ENCODE peak calls at places on chromosome X, in five cellular contexts. C is left ventricle myocardium inferior, O is lower lobe of right lung, R is A673, I is NT2/D1. Y is an unnamed sample. For H3K9me3, the result is how much of the 10 kb centered on the place peaks cover.

GRCh38 chrX:74119016-74119910 is 184.7 kb upstream of the ZCCHC13 start:
- DNase-seq in I (no peak), O (no peak), C (no peak), R (peak), Y (no peak)

GRCh38 chrX:38939067-38939466 is 137.8 kb downstream of the MID1IP1 start:
- DNase-seq in R (no peak), I (no peak), O (no peak), C (no peak), Y (no peak)

GRCh38 chrX:38750551-38750950 is 50.7 kb upstream of the MID1IP1 start:
- DNase-seq in R (no peak), O (no peak), I (no peak), C (no peak), Y (no peak)

GRCh38 chrX:51837926-51838325 is 55.5 kb upstream of the MAGED1 start:
- DNase-seq in C (peak), R (peak), I (no peak), O (no peak), Y (no peak)

GRCh38 chrX:143571521-143571920 is 54.2 kb upstream of the SPANXN3 start:
- DNase-seq in C (no peak), O (no peak), R (no peak), I (no peak), Y (no peak)

GRCh38 chrX:43141885-43142284 is 363.9 kb upstream of the PPP1R2C start:
- DNase-seq in R (peak), O (no peak), I (no peak), C (no peak), Y (no peak)

GRCh38 chrX:149937881-149938426 is 337 bp downstream of the EOLA2 start:
- DNase-seq in O (peak), R (no peak), C (peak), I (no peak), Y (peak)

GRCh38 chrX:4878642-4879041 is 1165.2 kb upstream of the PRKX start:
- DNase-seq in C (no peak), O (no peak), I (no peak), R (no peak), Y (no peak)

GRCh38 chrX:136205882-136206281 is 45.3 kb downstream of the MAP7D3 start:
- DNase-seq in I (no peak), R (no peak), C (no peak), O (no peak), Y (no peak)
- H3K9me3 ChIP-seq in I (under half), R (under half), C (under half), O (under half), Y (under half)

GRCh38 chrX:47456080-47456479 is 26.9 kb downstream of the ZNF41 start:
- DNase-seq in O (no peak), C (peak), R (no peak), I (no peak), Y (no peak)
- H3K9me3 ChIP-seq in O (under half), C (under half), R (under half), I (under half), Y (under half)

DNA sequence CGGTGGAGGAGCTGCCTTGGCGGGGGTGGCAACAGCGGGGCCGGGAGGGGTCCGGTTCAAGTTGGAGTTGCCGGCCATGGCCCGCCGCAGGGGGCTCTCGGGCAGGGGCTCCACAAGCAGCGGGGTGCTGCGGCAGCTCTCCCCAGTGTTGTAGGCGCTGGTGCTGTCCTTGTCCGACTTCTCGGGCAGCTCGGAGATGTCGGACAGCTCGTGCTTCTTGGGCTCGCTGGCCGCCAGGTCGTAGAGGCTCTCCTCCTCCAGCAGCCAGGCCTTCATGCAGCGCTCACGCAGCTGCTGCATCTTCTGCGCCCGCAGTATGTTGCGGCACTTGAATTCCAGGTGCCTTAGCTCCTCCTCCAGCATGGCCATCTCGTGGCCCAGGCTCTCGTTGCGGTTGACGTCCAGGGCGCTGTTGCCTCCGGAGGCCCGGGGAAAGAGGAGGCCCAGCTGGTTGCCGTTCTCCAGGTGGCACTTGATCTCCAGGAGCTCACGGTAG is 9.7 kb downstream of the SSR4 start:
- DNase-seq in C (no peak), O (no peak), I (no peak), R (no peak), Y (no peak)
- H3K9me3 ChIP-seq in C (under half), O (under half), I (under half), R (under half), Y (under half)

GRCh38 chrX:63919081-63919480 is 134.1 kb upstream of the ARHGEF9 start:
- DNase-seq in R (no peak), I (no peak), C (no peak), O (no peak), Y (no peak)
- H3K9me3 ChIP-seq in R (under half), I (under half), C (under half), O (under half), Y (under half)

GRCh38 chrX:55619547-55619946 is 3.7 kb upstream of the FOXR2 start:
- DNase-seq in I (no peak), O (no peak), R (no peak), C (no peak), Y (no peak)

GRCh38 chrX:55623100-55623499 is at the start of gene FOXR2:
- DNase-seq in R (no peak), C (no peak), I (no peak), O (no peak), Y (no peak)

DNA sequence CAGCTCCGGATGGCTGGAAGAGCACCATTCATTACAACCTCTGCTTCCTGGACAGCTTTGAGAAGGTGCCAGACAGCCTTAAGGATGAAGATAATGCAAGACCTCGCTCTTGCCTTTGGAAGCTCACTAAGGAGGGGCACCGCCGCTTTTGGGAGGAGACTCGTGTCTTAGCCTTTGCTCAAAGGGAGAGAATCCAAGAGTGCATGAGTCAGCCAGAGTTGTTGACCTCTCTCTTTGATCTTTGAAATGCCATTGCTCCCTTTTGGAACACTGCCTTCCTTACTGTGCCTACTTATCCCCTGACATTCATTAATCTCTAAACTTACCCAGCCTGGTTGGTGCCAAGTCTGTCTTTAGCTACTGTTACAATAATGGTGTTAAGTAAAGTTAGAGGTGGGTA is 1.2 kb downstream of the FOXR2 start:
- DNase-seq in C (no peak), I (no peak), R (no peak), O (no peak), Y (no peak)
- H3K9me3 ChIP-seq in C (under half), I (under half), R (under half), O (under half), Y (under half)

DNA sequence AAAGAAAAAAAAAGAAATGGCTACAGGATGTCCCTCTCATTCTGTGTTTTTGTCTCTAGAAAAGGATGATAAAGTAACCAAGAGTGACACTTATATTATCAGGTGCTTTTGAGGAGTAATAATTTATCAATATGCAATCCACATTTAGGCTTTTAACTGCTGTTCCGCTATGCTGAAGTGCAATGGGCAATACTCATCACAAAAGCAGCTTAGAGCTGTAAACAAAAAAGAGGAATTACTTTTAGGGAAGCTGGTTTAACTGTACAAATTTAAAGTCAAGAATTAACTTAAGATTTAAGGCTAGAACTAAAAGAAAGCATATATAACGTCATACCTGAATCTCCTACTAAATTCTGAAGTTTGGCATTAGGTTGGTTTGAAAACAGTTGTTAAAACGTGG is 93.5 kb upstream of the DDX3X start:
- DNase-seq in O (no peak), C (no peak), I (no peak), R (no peak), Y (no peak)
- H3K9me3 ChIP-seq in O (under half), C (under half), I (under half), R (under half), Y (under half)